ENCODE peak calls at places on chromosomes 2 and 18, in four cellular contexts. Y is GM20000, M is H7, H is NCI-H2081. P is an unnamed sample.

GRCh38 chr2:75646090-75646582 is 447 bp upstream of the MRPL19 start:
- DNase-seq in M (no peak), Y (no peak), H (no peak), P (no peak)

GRCh38 chr2:191152841-191153240 is 2.0 kb upstream of the STAT4 start:
- DNase-seq in Y (no peak), M (no peak), H (no peak), P (no peak)

GRCh38 chr2:36339819-36340218 is 15.8 kb upstream of the CRIM1 start:
- DNase-seq in Y (no peak), H (no peak), M (no peak), P (no peak)

GRCh38 chr2:165369131-165369935 is 100.2 kb upstream of the CSRNP3 start:
- DNase-seq in Y (no peak), M (no peak), H (no peak), P (no peak)

GRCh38 chr18:60075477-60075876 is 175.7 kb downstream of the PMAIP1 start:
- DNase-seq in M (no peak), Y (no peak), H (no peak), P (no peak)

GRCh38 chr18:3250237-3251107 is 2.9 kb downstream of the MYL12A start:
- DNase-seq in Y (no peak), M (no peak), H (no peak), P (no peak)

GRCh38 chr18:10485475-10485874 is 31.0 kb downstream of the APCDD1 start:
- DNase-seq in M (no peak), H (no peak), Y (no peak), P (no peak)

GRCh38 chr2:126723281-126723815 is 67.4 kb downstream of the GYPC start:
- DNase-seq in H (no peak), M (no peak), Y (no peak), P (no peak)

GRCh38 chr2:72278046-72278445 is 130.4 kb upstream of the CYP26B1 start:
- DNase-seq in M (no peak), Y (no peak), H (no peak), P (no peak)

GRCh38 chr2:27765621-27766286 is 5.8 kb upstream of the MRPL33 start:
- DNase-seq in M (no peak), H (no peak), Y (peak; percentile 41), P (no peak)

GRCh38 chr2:65539633-65540032 is 107.2 kb upstream of the SPRED2 start:
- DNase-seq in M (no peak), Y (no peak), H (peak; percentile 20), P (no peak)

GRCh38 chr18:13256444-13257305 is 38.1 kb downstream of the LDLRAD4 start:
- DNase-seq in M (peak; percentile 83), Y (no peak), H (no peak), P (no peak)